ENCODE peak calls at places on chromosomes 2 and 18, in nine cellular contexts. H, S, W, I, X, F, J, Q and B are unnamed samples. For H4K20me1, the result is how much of the 10 kb centered on the place peaks cover.

GRCh38 chr2:128323501-128323931 is 4.8 kb upstream of the HS6ST1 start:
- DNase-seq in H (no peak), S (no peak), W (no peak), I (no peak), X (no peak), F (no peak), J (no peak), Q (no peak), B (no peak)

GRCh38 chr18:33755918-33756590 is 178.0 kb downstream of the ASXL3 start:
- DNase-seq in H (no peak), S (peak), W (peak), I (no peak), X (peak), F (no peak), J (peak), Q (peak), B (no peak)

GRCh38 chr2:144379891-144380311 is 140.0 kb downstream of the ZEB2 start:
- DNase-seq in H (no peak), S (no peak), W (peak), I (no peak), X (no peak), F (peak), J (no peak), Q (peak), B (no peak)

GRCh38 chr2:8408560-8409460 is 273.0 kb upstream of the ID2 start:
- DNase-seq in H (no peak), S (no peak), W (no peak), I (no peak), X (no peak), F (no peak), J (no peak), Q (no peak), B (no peak)

GRCh38 chr2:227717687-227718567 is at the start of gene SLC19A3:
- DNase-seq in H (peak), S (peak), W (peak), I (no peak), X (no peak), F (peak), J (peak), Q (peak), B (peak)

GRCh38 chr18:74692367-74693013 is 94.8 kb downstream of the ZNF407 start:
- DNase-seq in H (no peak), S (no peak), W (no peak), I (no peak), X (no peak), F (no peak), J (no peak), Q (no peak), B (no peak)

GRCh38 chr2:196586511-196586991 is 53.0 kb upstream of the CCDC150 start:
- DNase-seq in H (no peak), S (no peak), W (peak), I (no peak), X (peak), F (no peak), J (peak), Q (peak), B (no peak)

GRCh38 chr2:110688594-110689091 is 10.8 kb upstream of the BUB1 start:
- DNase-seq in H (no peak), S (no peak), W (no peak), I (no peak), X (no peak), F (peak), J (no peak), Q (no peak), B (peak)

GRCh38 chr2:228094377-228094921 is 87.0 kb downstream of the SPHKAP start:
- DNase-seq in H (no peak), S (no peak), W (no peak), I (no peak), X (peak), F (no peak), J (no peak), Q (no peak), B (no peak)

GRCh38 chr2:72137498-72138010 is 10.1 kb downstream of the CYP26B1 start:
- DNase-seq in H (peak), S (peak), W (peak), I (peak), X (peak), F (peak), J (peak), Q (peak), B (peak)

GRCh38 chr2:120245520-120245835 is 7.2 kb upstream of the RALB start:
- DNase-seq in H (no peak), S (peak), W (peak), I (no peak), X (peak), F (no peak), J (no peak), Q (peak), B (no peak)

GRCh38 chr2:74278694-74279093 is 64.5 kb downstream of the SLC4A5 start:
- DNase-seq in H (no peak), S (no peak), W (no peak), I (no peak), X (no peak), F (no peak), J (no peak), Q (no peak), B (no peak)

GRCh38 chr2:88187038-88187676 is 17.0 kb downstream of the THNSL2 start:
- DNase-seq in H (peak), S (peak), W (peak), I (peak), X (peak), F (peak), J (peak), Q (peak), B (peak)

GRCh38 chr2:128378231-128379020 is 59.8 kb upstream of the HS6ST1 start:
- DNase-seq in H (no peak), S (no peak), W (no peak), I (no peak), X (no peak), F (no peak), J (no peak), Q (no peak), B (peak)

GRCh38 chr2:241505781-241506201 is 2.6 kb downstream of the STK25 start:
- DNase-seq in H (no peak), S (no peak), W (no peak), I (no peak), X (no peak), F (no peak), J (no peak), Q (no peak), B (no peak)

GRCh38 chr2:9201185-9201891 is 5.3 kb upstream of the ASAP2 start:
- DNase-seq in H (peak), S (no peak), W (peak), I (no peak), X (peak), F (no peak), J (peak), Q (peak), B (no peak)

GRCh38 chr18:36899289-36899688 is 70.4 kb downstream of the KIAA1328 start:
- DNase-seq in H (peak), S (peak), W (peak), I (peak), X (peak), F (peak), J (peak), Q (no peak), B (no peak)

GRCh38 chr18:28459587-28459986 is 282.7 kb upstream of the CDH2 start:
- DNase-seq in H (no peak), S (peak), W (no peak), I (no peak), X (no peak), F (no peak), J (no peak), Q (no peak), B (no peak)

GRCh38 chr18:37389684-37390368 is 175.8 kb downstream of the CELF4 start:
- DNase-seq in H (no peak), S (no peak), W (no peak), I (no peak), X (no peak), F (no peak), J (no peak), Q (no peak), B (no peak)

GRCh38 chr2:36059684-36060083 is 295.9 kb upstream of the CRIM1 start:
- DNase-seq in H (no peak), S (peak), W (no peak), I (peak), X (no peak), F (no peak), J (no peak), Q (peak), B (no peak)

GRCh38 chr2:132668189-132668833 is 1.7 kb downstream of the LYPD1 start:
- DNase-seq in H (no peak), S (peak), W (no peak), I (no peak), X (peak), F (peak), J (no peak), Q (peak), B (peak)

GRCh38 chr2:100924122-100924519 is 78.0 kb upstream of the RPL31 start:
- DNase-seq in H (no peak), S (no peak), W (no peak), I (no peak), X (no peak), F (no peak), J (no peak), Q (no peak), B (no peak)

GRCh38 chr2:100923461-100924020 is 78.5 kb upstream of the RPL31 start:
- DNase-seq in H (no peak), S (no peak), W (no peak), I (no peak), X (no peak), F (no peak), J (no peak), Q (no peak), B (no peak)

GRCh38 chr2:100924520-100925451 is 77.3 kb upstream of the RPL31 start:
- DNase-seq in H (no peak), S (peak), W (peak), I (peak), X (no peak), F (no peak), J (peak), Q (peak), B (peak)

GRCh38 chr2:100921685-100922161 is 80.4 kb upstream of the RPL31 start:
- DNase-seq in H (peak), S (no peak), W (peak), I (no peak), X (no peak), F (no peak), J (peak), Q (no peak), B (no peak)

DNA sequence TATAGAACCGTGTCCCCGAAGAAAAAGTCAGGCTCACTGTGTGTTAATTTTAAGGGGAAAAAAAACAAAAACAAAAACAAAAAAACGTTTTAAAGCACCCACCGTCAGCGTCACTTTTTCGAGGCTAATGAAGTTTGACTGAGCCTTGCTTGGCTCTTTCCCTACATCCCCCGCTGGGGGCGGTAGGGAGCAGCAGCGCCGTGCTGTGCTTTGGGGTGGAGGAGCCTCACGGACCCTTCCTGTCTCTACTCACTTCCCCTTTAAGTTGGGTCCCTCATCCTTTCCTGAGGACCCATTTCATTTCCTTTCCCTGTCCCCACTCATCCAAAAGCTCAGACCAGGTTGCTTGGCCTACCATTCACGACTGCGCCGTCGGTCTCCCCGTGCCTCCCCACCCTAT is 82.8 kb upstream of the RPL31 start:
- DNase-seq in H (peak), S (no peak), W (no peak), I (peak), X (no peak), F (peak), J (no peak), Q (no peak), B (peak)
- H3K4me2 ChIP-seq in H (no peak), S (no peak), W (no peak), I (no peak), X (no peak), F (no peak), J (no peak), Q (no peak), B (no peak)

DNA sequence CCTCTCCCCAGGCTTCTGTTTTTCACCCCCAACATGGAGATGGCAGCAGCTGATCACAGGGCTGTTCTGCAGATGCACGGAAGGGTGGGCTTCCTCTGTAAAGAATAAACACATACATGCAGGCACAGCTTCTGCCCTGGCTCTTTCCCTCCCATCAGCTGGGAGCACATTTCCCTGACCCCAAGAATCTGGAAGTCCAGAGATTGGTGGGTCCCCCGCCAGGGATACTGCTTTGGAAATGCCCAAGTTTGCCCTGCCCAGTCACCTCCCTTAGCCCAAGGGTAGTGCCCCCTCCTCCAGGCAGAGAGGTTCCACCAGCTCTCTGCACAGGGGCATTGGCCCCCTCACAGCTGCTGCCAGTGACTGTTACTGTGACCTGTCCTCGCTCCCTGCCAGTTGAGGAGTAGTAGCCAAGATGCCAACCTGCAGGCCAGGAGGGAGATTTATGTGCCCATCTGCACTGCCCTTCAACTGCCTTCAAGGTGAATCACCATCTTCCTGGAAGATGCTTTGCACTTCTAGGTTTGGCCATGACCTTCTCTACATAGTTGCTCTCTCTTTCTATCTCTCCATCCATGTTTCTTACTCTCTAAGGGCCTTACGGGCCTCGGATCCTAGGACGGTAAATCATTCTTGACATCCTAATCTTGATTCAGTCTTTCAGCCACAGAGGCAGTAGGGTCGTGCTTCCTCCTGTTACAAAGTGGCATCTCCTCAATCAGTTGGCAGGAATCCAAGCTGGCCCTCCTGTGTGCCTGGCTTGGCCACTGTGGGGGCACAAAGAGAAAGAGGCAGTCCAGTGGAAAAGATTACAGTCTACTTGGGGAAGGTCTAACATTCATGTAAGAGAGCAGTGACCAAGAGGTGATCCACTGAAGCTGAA is 121.8 kb downstream of the CTIF start:
- DNase-seq in H (no peak), S (no peak), W (no peak), I (peak), X (no peak), F (no peak), J (no peak), Q (no peak), B (no peak)
- H4K20me1 ChIP-seq in H (under half), S (under half), W (under half), I (under half), X (under half), F (under half), J (half or more), Q (under half), B (under half)

GRCh38 chr2:64119369-64119768 is 24.9 kb downstream of the PELI1 start:
- DNase-seq in H (no peak), S (no peak), W (no peak), I (no peak), X (no peak), F (no peak), J (no peak), Q (no peak), B (no peak)
- H3K4me2 ChIP-seq in H (no peak), S (peak), W (no peak), I (peak), X (no peak), F (peak), J (no peak), Q (no peak), B (no peak)

DNA sequence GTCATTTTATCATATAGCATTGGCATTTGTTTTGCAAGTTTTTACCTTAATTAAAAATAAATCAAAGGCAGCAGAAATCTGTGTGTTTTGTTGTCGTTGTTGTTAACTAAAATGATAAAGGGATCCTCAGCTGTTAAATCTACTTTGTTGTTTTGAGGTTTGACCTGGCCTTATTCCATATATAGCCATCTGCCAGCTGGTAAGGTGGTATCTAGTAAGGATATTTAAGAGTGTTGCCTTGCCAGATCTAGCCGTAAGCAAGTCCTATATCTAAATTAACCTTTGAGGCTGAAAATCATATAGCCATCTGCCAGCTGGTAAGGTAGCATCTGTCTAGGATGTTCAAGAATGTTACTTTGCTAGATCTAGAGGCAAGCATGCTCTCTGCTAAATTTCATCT is 56.6 kb downstream of the BMPR2 start:
- DNase-seq in H (no peak), S (no peak), W (no peak), I (no peak), X (no peak), F (no peak), J (no peak), Q (no peak), B (no peak)
- H4K20me1 ChIP-seq in H (under half), S (under half), W (under half), I (under half), X (under half), F (under half), J (under half), Q (under half), B (under half)